ENCODE peak calls at places on chromosomes 7 and 10, in four cellular contexts. One of them, this sample, is unnamed.
A peak's percentile ranks its signal among the peaks of the same experiment; 100 is the strongest.

GRCh38 chr7:40186586-40186985 is 51.8 kb downstream of the SUGCT start:
- DNase-seq in K562: peak; percentile 5
- DNase-seq in HepG2: peak; percentile 12
- DNase-seq in H1: peak; percentile 39
- DNase-seq in this sample: no peak

GRCh38 chr10:133022784-133023115 is 65.0 kb upstream of the ADGRA1 start:
- DNase-seq in K562: no peak
- DNase-seq in HepG2: no peak
- DNase-seq in H1: no peak
- DNase-seq in this sample: no peak

GRCh38 chr7:149885191-149886017 is 11.6 kb downstream of the ATP6V0E2 start:
- DNase-seq in K562: no peak
- DNase-seq in HepG2: peak; percentile 67
- DNase-seq in H1: no peak
- DNase-seq in this sample: no peak

GRCh38 chr10:47098964-47099363 is 187.7 kb downstream of the PTPN20 start:
- DNase-seq in K562: no peak
- DNase-seq in HepG2: no peak
- DNase-seq in H1: no peak
- DNase-seq in this sample: no peak

GRCh38 chr7:139118234-139118802 is 8.8 kb upstream of the ZC3HAV1 start:
- DNase-seq in K562: peak; percentile 90
- DNase-seq in HepG2: peak; percentile 47
- DNase-seq in H1: no peak
- DNase-seq in this sample: peak; percentile 32

GRCh38 chr7:141697211-141697871 is 4.6 kb downstream of the DENND11 start:
- DNase-seq in K562: no peak
- DNase-seq in HepG2: no peak
- DNase-seq in H1: no peak
- DNase-seq in this sample: no peak

GRCh38 chr10:58577394-58577793 is 64.7 kb downstream of the BICC1 start:
- DNase-seq in K562: no peak
- DNase-seq in HepG2: no peak
- DNase-seq in H1: no peak
- DNase-seq in this sample: no peak

GRCh38 chr7:7122701-7123281 is 59.6 kb upstream of the C1GALT1 start:
- DNase-seq in K562: no peak
- DNase-seq in HepG2: no peak
- DNase-seq in H1: no peak
- DNase-seq in this sample: no peak

GRCh38 chr10:14439451-14440259 is 108.9 kb upstream of the FRMD4A start:
- DNase-seq in K562: no peak
- DNase-seq in HepG2: no peak
- DNase-seq in H1: no peak
- DNase-seq in this sample: no peak

GRCh38 chr10:14436233-14436632 is 105.5 kb upstream of the FRMD4A start:
- DNase-seq in K562: peak; percentile 11
- DNase-seq in HepG2: no peak
- DNase-seq in H1: no peak
- DNase-seq in this sample: no peak

GRCh38 chr10:14433147-14433546 is 102.4 kb upstream of the FRMD4A start:
- DNase-seq in K562: no peak
- DNase-seq in HepG2: no peak
- DNase-seq in H1: no peak
- DNase-seq in this sample: no peak

GRCh38 chr10:14438057-14438456 is 107.3 kb upstream of the FRMD4A start:
- DNase-seq in K562: peak; percentile 56
- DNase-seq in HepG2: no peak
- DNase-seq in H1: no peak
- DNase-seq in this sample: no peak

DNA sequence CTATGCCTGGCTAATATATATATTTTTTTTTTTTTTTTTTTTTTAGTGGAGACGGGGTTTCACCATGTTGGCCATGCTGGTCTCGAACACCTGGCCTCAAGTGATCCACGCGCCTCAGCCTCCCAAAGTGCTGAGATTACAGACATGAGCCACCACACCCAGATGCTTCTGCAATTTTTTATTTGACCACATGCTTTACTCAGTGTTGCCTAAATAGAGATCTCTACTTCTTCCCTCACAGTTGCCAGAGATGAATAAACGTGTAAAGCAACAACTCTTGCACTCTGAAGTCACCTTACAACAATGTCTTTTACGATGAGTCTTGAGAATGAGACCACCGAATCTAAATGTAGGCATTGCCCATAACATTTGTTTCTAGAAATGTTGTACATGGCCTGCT is 107.9 kb upstream of the FRMD4A start:
- DNase-seq in K562: no peak
- DNase-seq in HepG2: no peak
- DNase-seq in H1: no peak
- DNase-seq in this sample: no peak
- TF ChIP-seq SP1 in K562: no peak
- TF ChIP-seq SP1 in HepG2: no peak
- TF ChIP-seq SP1 in H1: no peak
- TF ChIP-seq SP1 in this sample: no peak

DNA sequence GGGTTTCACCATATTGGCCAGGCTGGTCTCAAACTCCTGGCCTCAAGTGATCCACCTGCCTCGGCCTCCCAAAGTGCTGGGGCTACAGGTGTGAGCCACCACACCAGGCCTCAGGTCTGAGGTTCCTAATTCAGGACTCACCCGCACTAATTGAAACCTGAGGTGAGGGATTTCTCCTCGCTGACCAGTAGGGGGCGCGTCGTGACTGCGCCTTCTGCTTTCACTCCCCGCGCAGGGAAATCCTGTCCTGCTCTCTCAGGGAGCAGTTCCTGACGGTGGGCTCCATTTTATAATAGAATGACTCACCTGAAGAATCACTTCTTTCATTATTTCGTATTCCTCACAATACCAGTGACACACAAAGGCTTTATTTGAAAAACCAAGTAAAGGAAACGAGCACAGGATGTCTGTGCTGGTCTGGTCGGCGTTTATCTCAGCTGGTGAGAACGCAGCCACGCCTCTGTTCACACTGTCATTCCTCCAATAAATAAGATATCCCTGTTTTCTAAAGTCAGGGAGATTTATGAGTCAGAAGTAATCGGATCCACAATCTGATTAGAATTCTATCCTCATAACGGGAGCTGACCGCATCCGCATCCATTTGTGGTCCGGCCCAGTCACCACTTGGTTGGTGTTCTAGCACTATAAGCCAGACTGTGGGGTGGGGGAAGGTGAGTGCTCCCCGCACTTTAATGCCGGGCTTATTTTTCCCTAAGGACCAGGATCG is 35.4 kb downstream of the BAG3 start:
- DNase-seq in K562: peak; percentile 83
- DNase-seq in HepG2: peak; percentile 70
- DNase-seq in H1: peak; percentile 86
- DNase-seq in this sample: peak; percentile 75
- TF ChIP-seq FOSL1 in K562: peak; percentile 65
- TF ChIP-seq FOSL1 in HepG2: no peak
- TF ChIP-seq FOSL1 in H1: no peak
- TF ChIP-seq FOSL1 in this sample: no peak

DNA sequence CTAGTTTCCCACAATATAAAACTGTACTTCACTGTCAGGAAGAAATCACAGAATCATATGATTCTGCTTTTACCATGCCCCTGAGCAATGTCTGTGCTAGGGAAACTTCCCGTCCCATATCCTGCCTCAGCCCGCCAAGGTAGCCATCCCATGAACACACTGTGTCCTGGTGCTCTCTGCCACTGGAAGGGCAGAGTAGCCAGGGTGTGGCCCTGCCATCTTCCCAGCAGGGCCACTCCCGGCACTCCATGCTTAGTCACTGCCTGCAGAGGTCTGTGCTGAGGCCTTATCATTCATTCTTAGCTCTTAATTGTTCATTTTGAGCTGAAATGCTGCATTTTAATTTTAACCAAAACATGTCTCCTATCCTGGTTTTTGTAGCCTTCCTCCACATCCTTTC is 31.8 kb downstream of the AP3M1 start:
- DNase-seq in K562: no peak
- DNase-seq in HepG2: no peak
- DNase-seq in H1: no peak
- DNase-seq in this sample: peak; percentile 18
- TF ChIP-seq SP1 in K562: no peak
- TF ChIP-seq SP1 in HepG2: no peak
- TF ChIP-seq SP1 in H1: no peak
- TF ChIP-seq SP1 in this sample: no peak

DNA sequence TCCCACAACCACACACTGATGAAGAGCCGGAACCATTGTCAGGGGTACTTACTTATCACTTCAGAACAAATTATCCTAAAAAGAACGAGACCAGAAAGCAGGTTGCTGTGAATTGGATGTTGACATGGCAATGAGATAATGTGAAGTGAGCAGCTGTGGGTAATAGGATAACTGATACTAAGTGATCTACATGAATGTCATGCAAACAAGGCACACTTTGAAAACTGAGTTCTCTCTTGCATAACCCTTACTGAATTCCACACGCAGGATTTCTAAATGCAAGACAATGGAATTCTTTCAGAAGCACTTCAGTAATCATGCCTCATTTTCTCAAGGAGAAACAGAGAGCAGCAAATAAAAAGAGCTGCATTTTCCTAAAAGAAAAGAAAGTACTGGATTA is 242.5 kb upstream of the TMEM229A start:
- DNase-seq in K562: no peak
- DNase-seq in HepG2: no peak
- DNase-seq in H1: no peak
- DNase-seq in this sample: no peak
- TF ChIP-seq FOSL1 in K562: no peak
- TF ChIP-seq FOSL1 in HepG2: no peak
- TF ChIP-seq FOSL1 in H1: no peak
- TF ChIP-seq FOSL1 in this sample: no peak

GRCh38 chr10:60757422-60757895 is 20.8 kb upstream of the CDK1 start:
- DNase-seq in K562: no peak
- DNase-seq in HepG2: no peak
- DNase-seq in H1: no peak
- DNase-seq in this sample: no peak
- TF ChIP-seq SP1 in K562: no peak
- TF ChIP-seq SP1 in HepG2: no peak
- TF ChIP-seq SP1 in H1: no peak
- TF ChIP-seq SP1 in this sample: no peak

GRCh38 chr7:67805921-67806471 is 809.4 kb downstream of the TYW1 start:
- DNase-seq in K562: no peak
- DNase-seq in HepG2: no peak
- DNase-seq in H1: no peak
- DNase-seq in this sample: no peak

GRCh38 chr7:67813621-67814292 is 817.1 kb downstream of the TYW1 start:
- DNase-seq in K562: no peak
- DNase-seq in HepG2: no peak
- DNase-seq in H1: no peak
- DNase-seq in this sample: no peak

GRCh38 chr7:67803789-67804188 is 807.2 kb downstream of the TYW1 start:
- DNase-seq in K562: no peak
- DNase-seq in HepG2: no peak
- DNase-seq in H1: no peak
- DNase-seq in this sample: no peak

GRCh38 chr7:67809586-67809985 is 813.0 kb downstream of the TYW1 start:
- DNase-seq in K562: no peak
- DNase-seq in HepG2: no peak
- DNase-seq in H1: no peak
- DNase-seq in this sample: no peak
- TF ChIP-seq FOSL1 in K562: no peak
- TF ChIP-seq FOSL1 in HepG2: no peak
- TF ChIP-seq FOSL1 in H1: no peak
- TF ChIP-seq FOSL1 in this sample: no peak

DNA sequence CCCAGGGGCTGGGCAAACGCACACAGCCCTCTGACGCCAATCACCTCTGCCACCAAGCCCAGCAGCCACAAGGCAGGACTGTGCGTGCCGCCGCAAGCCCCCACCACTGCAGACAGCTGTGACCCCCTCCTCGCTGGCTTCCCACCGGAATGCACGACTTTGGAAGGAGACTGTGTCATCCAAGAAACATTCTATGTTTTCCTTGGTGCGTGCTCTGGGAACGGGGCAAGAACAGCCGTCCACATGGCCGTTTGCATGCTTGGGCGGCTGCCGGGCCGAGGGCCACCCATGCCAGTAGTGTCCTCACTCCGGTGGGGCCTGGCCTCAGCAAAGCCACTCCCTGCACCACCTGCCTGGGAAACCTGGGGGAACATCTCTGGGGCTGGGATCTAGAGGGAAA is 17.6 kb upstream of the ELN start:
- DNase-seq in K562: no peak
- DNase-seq in HepG2: no peak
- DNase-seq in H1: no peak
- DNase-seq in this sample: no peak
- TF ChIP-seq SP1 in K562: no peak
- TF ChIP-seq SP1 in HepG2: no peak
- TF ChIP-seq SP1 in H1: no peak
- TF ChIP-seq SP1 in this sample: no peak

DNA sequence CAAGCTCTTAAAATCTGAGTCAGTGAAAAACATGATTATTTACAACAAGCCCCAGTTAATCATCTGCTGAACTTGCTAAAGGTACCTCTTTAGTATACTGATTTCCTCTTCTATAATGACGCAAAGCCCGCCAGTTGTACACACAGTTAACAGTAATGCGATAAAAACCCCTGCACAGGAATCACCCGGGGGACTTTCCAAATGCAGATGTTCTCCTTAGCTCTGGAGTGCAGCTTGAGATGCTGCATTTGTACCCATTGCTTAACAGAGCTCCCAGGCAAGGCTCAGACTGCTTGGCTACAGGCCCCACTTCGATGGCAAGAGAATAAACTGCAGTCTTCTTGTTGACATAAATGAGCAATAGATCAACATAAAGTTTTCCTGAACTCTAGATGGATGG is 279.6 kb upstream of the HGF start:
- DNase-seq in K562: no peak
- DNase-seq in HepG2: no peak
- DNase-seq in H1: no peak
- DNase-seq in this sample: no peak
- TF ChIP-seq FOSL1 in K562: no peak
- TF ChIP-seq FOSL1 in HepG2: no peak
- TF ChIP-seq FOSL1 in H1: no peak
- TF ChIP-seq FOSL1 in this sample: no peak

DNA sequence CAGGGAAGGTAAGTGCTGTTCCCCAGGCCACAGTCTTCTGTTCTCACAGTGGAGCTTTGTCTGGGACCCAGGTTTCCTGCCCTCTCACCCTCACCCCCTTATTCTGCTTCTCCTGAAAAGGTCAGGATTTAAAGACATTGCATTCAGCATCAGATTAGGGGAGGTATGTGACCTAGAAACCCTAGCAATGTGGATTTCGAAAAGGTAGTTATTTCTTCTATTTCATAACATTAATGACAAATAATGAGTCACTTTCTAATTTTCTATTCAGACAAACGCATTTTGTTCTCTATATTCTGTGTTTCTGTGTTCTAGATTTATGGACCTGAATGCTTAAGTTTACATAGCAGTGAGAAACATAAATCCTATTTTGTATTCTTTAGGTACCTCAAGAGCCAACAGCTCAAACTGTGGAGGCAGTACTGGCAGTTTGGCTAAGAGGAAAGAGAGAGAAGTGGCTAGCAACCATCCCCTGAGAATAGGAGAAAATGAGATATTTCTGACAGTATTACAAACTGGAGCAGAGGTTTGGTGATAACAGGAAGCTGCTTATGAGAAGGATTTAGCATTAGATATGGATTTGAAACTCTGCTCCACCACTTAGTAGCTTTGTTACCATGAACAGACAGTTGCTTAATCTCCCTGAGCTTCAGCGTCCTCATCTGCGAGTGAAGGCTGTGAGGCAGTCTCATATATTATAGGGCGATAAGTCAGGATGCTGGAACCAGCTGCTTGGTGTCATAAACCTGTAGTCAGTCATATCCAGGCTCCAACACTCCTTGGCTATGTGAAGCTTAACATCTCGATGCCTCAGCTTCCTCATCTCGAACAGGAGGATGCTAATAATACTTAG is 28.2 kb downstream of the CDK14 start:
- DNase-seq in K562: no peak
- DNase-seq in HepG2: no peak
- DNase-seq in H1: no peak
- DNase-seq in this sample: no peak
- TF ChIP-seq SP1 in K562: no peak
- TF ChIP-seq SP1 in HepG2: no peak
- TF ChIP-seq SP1 in H1: no peak
- TF ChIP-seq SP1 in this sample: no peak